ENCODE peak calls at places on chromosomes 1 and 21, in seven cellular contexts. T is body of pancreas, J is heart left ventricle, Y is RWPE1, C is esophagus squamous epithelium, L is ascending aorta, H is neural crest cell. R is an unnamed sample.

GRCh38 chr1:78143152-78143551 is 97.4 kb downstream of the GIPC2 start:
- DNase-seq in T (no peak), C (no peak), Y (no peak), J (no peak), L (no peak), H (no peak), R (peak; percentile 9)

GRCh38 chr1:186443638-186444037 is 17.3 kb downstream of the PDC start:
- DNase-seq in Y (no peak), L (no peak), H (no peak), J (no peak), T (no peak), C (no peak), R (no peak)

GRCh38 chr1:213507472-213508223 is 456.6 kb downstream of the RPS6KC1 start:
- DNase-seq in J (no peak), L (no peak), Y (no peak), T (no peak), H (no peak), C (no peak), R (no peak)

GRCh38 chr1:201584510-201584991 is 45.6 kb downstream of the NAV1 start:
- DNase-seq in C (no peak), H (no peak), L (peak; percentile 62), T (no peak), J (peak; percentile 48), Y (no peak), R (no peak)

GRCh38 chr1:4978660-4979390 is 324.4 kb downstream of the AJAP1 start:
- DNase-seq in C (no peak), Y (no peak), H (peak; percentile 9), T (no peak), L (peak; percentile 55), J (no peak), R (no peak)

GRCh38 chr1:32816676-32817158 is 441 bp downstream of the YARS1 start:
- DNase-seq in L (peak; percentile 65), C (no peak), Y (peak; percentile 81), J (no peak), T (no peak), H (peak; percentile 1), R (no peak)

GRCh38 chr1:216464489-216464888 is 41.2 kb upstream of the USH2A start:
- DNase-seq in C (no peak), J (no peak), L (no peak), H (no peak), T (no peak), Y (peak; percentile 90), R (no peak)

GRCh38 chr1:71222668-71223067 is 141.8 kb upstream of the ZRANB2 start:
- DNase-seq in J (no peak), C (no peak), Y (no peak), T (no peak), L (no peak), H (no peak), R (no peak)

GRCh38 chr21:26147535-26147934 is 23.0 kb downstream of the APP start:
- DNase-seq in Y (no peak), L (no peak), T (no peak), H (no peak), C (no peak), J (no peak), R (no peak)

GRCh38 chr1:53198241-53198651 is 1.6 kb downstream of the CPT2 start:
- DNase-seq in T (no peak), L (peak; percentile 16), Y (no peak), H (no peak), C (no peak), J (peak; percentile 43), R (no peak)

GRCh38 chr1:26677306-26678115 is 18.3 kb upstream of the ARID1A start:
- DNase-seq in J (peak; percentile 70), Y (peak; percentile 83), L (peak; percentile 90), C (no peak), T (peak; percentile 91), H (no peak), R (peak; percentile 84)

GRCh38 chr1:150813028-150813707 is 5.1 kb upstream of the CTSK start:
- DNase-seq in T (peak; percentile 61), C (no peak), H (peak; percentile 36), L (no peak), J (peak; percentile 28), Y (peak; percentile 65), R (peak; percentile 81)
- TF ChIP-seq CTCF in T (peak; percentile 72), C (peak; percentile 75), H (peak; percentile 79), L (peak; percentile 46), J (peak; percentile 55), Y (peak; percentile 87), R (peak; percentile 85)

DNA sequence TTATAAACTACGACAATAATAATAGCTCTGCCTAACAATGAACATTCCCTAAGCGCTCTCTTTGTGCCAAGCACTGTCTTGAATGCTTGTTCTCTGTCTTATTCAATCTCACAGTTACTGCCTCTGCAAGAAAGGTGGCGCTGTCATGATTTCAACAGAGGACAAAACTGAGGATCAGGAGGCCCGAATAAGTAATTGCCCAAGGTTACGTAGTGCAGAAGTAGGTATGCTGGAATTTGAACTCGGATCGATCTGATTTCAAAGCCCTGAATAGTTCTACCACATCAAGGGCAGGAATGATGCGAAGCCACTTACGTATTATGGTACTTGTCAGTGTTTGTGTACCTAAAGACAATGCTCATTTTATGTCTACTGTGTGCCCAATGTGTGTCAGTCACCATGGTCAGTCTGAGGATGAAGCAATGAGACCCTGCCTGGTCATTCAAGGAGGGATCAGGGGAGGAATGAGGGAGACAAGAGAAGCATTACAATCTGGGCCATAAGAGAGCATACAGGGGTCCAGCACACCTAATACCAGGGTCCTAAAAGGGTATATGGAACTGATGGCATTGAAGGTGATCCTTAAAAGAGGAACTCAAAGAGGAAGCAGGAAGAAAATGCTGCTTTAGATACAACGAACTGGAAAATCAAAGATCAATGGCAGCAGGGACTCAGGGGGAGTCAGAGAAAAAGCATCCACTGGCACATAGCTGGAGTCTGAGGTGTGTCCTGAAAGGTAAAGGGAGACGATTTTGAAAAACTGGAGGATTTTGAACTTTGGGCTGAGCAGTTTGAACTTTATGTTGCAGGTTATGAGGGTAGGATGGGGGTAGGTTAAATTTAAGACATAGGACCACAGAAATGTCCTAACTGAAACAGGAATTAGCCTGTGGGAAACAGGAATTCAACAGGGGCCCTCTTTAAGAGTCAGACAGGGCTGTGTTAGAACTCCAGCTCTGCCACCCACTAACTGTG is 389.1 kb downstream of the PLPP3 start:
- DNase-seq in L (no peak), J (peak; percentile 38), H (peak; percentile 16), C (no peak), Y (no peak), T (no peak), R (peak; percentile 49)
- TF ChIP-seq CTCF in L (no peak), J (peak; percentile 53), H (peak; percentile 53), C (no peak), Y (no peak), T (peak; percentile 19), R (no peak)

GRCh38 chr1:175376194-175376593 is 183.6 kb upstream of the KIAA0040 start:
- DNase-seq in J (no peak), Y (peak; percentile 29), T (no peak), C (no peak), H (no peak), L (no peak), R (no peak)
- TF ChIP-seq CTCF in J (peak; percentile 8), Y (peak; percentile 44), T (peak; percentile 49), C (no peak), H (peak; percentile 46), L (peak; percentile 36), R (no peak)

GRCh38 chr1:110407260-110408210 is at the start of gene LAMTOR5:
- DNase-seq in Y (peak; percentile 64), J (peak; percentile 95), C (peak; percentile 55), L (peak; percentile 97), T (peak; percentile 92), H (peak; percentile 91), R (peak; percentile 87)

GRCh38 chr1:110411173-110411572 is 3.7 kb upstream of the LAMTOR5 start:
- DNase-seq in H (no peak), J (no peak), Y (no peak), C (no peak), T (no peak), L (no peak), R (no peak)

GRCh38 chr1:110408488-110408887 is 994 bp upstream of the LAMTOR5 start:
- DNase-seq in J (no peak), H (no peak), L (no peak), C (no peak), T (no peak), Y (no peak), R (no peak)

DNA sequence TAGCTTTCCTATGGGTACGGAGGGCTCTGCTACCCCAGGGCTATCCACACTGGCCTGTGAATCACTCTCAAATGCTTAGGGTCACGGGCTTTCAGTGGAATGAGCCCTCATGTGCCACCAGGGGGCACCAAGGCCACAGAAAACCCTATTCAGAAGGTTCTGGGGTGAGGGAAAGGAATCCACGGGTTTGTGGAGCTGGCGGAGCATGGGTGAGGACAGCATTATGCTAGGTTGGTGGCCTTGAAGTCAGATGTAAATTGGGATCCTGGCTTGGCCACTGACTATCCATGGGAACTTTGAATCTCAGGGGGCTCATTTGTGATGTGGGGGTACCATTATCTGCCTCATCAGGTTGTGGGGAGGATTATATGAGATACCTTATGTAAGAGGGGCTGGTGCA is 5.1 kb upstream of the LAMTOR5 start:
- DNase-seq in C (no peak), H (peak; percentile 64), J (peak; percentile 42), L (peak; percentile 80), T (peak; percentile 63), Y (peak; percentile 80), R (peak; percentile 72)
- TF ChIP-seq CTCF in C (peak; percentile 83), H (peak; percentile 74), J (peak; percentile 77), L (peak; percentile 72), T (peak; percentile 67), Y (peak; percentile 76), R (peak; percentile 72)

GRCh38 chr1:18794561-18794960 is 64.9 kb downstream of the TAS1R2 start:
- DNase-seq in T (no peak), J (no peak), H (no peak), L (no peak), Y (peak; percentile 18), C (no peak), R (peak; percentile 4)
- TF ChIP-seq CTCF in T (no peak), J (no peak), H (peak; percentile 21), L (no peak), Y (no peak), C (no peak), R (no peak)

GRCh38 chr1:247119600-247120407 is 15.6 kb upstream of the ZNF669 start:
- DNase-seq in C (no peak), J (no peak), Y (no peak), L (no peak), H (no peak), T (no peak), R (no peak)

GRCh38 chr1:247121382-247121781 is 17.2 kb upstream of the ZNF669 start:
- DNase-seq in C (no peak), Y (no peak), H (no peak), T (no peak), J (no peak), L (no peak), R (no peak)

GRCh38 chr1:247115141-247115510 is 11.0 kb upstream of the ZNF669 start:
- DNase-seq in C (no peak), T (no peak), H (no peak), L (no peak), Y (no peak), J (no peak), R (no peak)

GRCh38 chr1:247115545-247115944 is 11.4 kb upstream of the ZNF669 start:
- DNase-seq in C (no peak), Y (no peak), T (no peak), L (no peak), H (no peak), J (no peak), R (no peak)

DNA sequence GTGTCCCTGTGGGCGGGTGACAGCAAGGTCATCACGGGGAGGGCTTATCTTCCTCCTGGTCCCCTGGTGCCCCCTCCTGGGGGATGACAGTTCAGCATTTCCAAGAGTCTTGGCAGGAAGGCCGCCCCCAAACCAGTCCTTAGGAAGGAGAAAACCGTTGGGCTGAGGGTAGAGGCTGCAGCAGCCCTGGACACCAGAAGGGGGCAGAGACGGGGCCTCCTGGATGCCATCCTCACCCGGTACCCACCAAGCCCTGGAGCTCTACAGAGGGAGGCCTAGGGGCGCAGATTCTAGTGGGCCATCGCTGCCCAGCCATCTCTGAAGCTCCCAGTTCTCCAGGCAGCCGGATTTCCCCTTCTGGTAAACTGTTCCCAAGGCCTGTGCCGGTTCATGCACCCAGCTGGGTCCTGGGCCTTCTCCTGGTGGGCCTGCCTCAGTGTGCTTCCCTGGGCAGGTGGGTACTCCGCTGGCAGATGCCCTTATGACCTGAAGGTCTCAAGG is 14.8 kb upstream of the ZNF669 start:
- DNase-seq in C (no peak), Y (no peak), T (no peak), J (no peak), H (no peak), L (no peak), R (peak; percentile 27)
- TF ChIP-seq CTCF in C (no peak), Y (no peak), T (no peak), J (no peak), H (peak; percentile 33), L (no peak), R (peak; percentile 51)